ENCODE peak calls at places on chromosomes 3 and 15, in five cellular contexts. J is H1, P is ovary, X is transverse colon, D is HepG2. L is an unnamed sample.

GRCh38 chr3:44682182-44682896 is 30.1 kb upstream of the ZNF502 start:
- DNase-seq in D (no peak), J (no peak), X (no peak), P (no peak), L (no peak)

GRCh38 chr3:12875857-12876451 is 34.6 kb upstream of the RPL32 start:
- DNase-seq in P (peak), J (peak), D (no peak), X (peak), L (no peak)

GRCh38 chr3:21912656-21913055 is 161.6 kb upstream of the ZNF385D start:
- DNase-seq in D (no peak), X (no peak), P (no peak), J (no peak), L (no peak)

GRCh38 chr3:111338059-111338698 is 203.8 kb upstream of the CD96 start:
- DNase-seq in P (peak), J (peak), X (peak), D (peak), L (peak)

GRCh38 chr3:39202094-39202493 is 9.7 kb upstream of the XIRP1 start:
- DNase-seq in P (no peak), J (no peak), D (no peak), X (no peak), L (no peak)

GRCh38 chr3:32120480-32120879 is 14.1 kb downstream of the GPD1L start:
- DNase-seq in J (no peak), X (no peak), P (no peak), D (no peak), L (no peak)

GRCh38 chr3:12810013-12810780 is 13.7 kb downstream of the CAND2 start:
- DNase-seq in X (peak), J (peak), D (peak), P (peak), L (peak)

GRCh38 chr3:117756580-117756979 is 1047.0 kb downstream of the TUSC7 start:
- DNase-seq in J (no peak), X (no peak), P (no peak), D (no peak), L (no peak)

GRCh38 chr3:184743248-184743647 is 31.4 kb upstream of the MAGEF1 start:
- DNase-seq in J (no peak), P (no peak), D (no peak), X (no peak), L (no peak)

GRCh38 chr3:178823140-178823539 is 248.5 kb downstream of the ZMAT3 start:
- DNase-seq in X (no peak), D (no peak), P (peak), J (no peak), L (no peak)

GRCh38 chr3:128011140-128011539 is 41.1 kb upstream of the SEC61A1 start:
- DNase-seq in J (peak), X (peak), P (no peak), D (peak), L (no peak)

GRCh38 chr3:140585828-140586227 is 92.0 kb upstream of the TRIM42 start:
- DNase-seq in P (no peak), X (no peak), D (no peak), J (no peak), L (no peak)

GRCh38 chr15:33859992-33860545 is 108.2 kb upstream of the CHRM5 start:
- DNase-seq in D (no peak), X (no peak), J (no peak), P (no peak), L (no peak)

GRCh38 chr3:188396900-188397299 is 242.9 kb downstream of the LPP start:
- DNase-seq in X (no peak), D (no peak), J (no peak), P (no peak), L (no peak)

GRCh38 chr15:90337256-90337655 is 14.8 kb upstream of the ZNF774 start:
- DNase-seq in J (no peak), X (no peak), D (no peak), P (no peak), L (no peak)

GRCh38 chr15:53834214-53834613 is 74.8 kb upstream of the WDR72 start:
- DNase-seq in X (no peak), D (no peak), J (no peak), P (no peak), L (no peak)

GRCh38 chr3:128270559-128271492 is 117.5 kb downstream of the EEFSEC start:
- DNase-seq in X (no peak), D (no peak), P (no peak), J (peak), L (no peak)

GRCh38 chr3:95354494-95354893 is 1291.6 kb downstream of the NSUN3 start:
- DNase-seq in P (no peak), J (no peak), D (no peak), X (no peak), L (no peak)

GRCh38 chr3:195255571-195256501 is 15.1 kb downstream of the XXYLT1 start:
- DNase-seq in X (no peak), P (no peak), J (peak), D (no peak), L (no peak)

GRCh38 chr3:158279584-158279983 is 169.7 kb downstream of the RSRC1 start:
- DNase-seq in X (no peak), D (no peak), P (no peak), J (no peak), L (no peak)

GRCh38 chr15:89248584-89248983 is 4.8 kb downstream of the FANCI start:
- DNase-seq in D (no peak), J (no peak), P (no peak), X (no peak), L (no peak)

GRCh38 chr3:8338424-8338823 is 163.2 kb upstream of the LMCD1 start:
- DNase-seq in D (no peak), P (no peak), X (no peak), J (no peak), L (no peak)

GRCh38 chr3:101725192-101725889 is 927 bp downstream of the CEP97 start:
- DNase-seq in J (peak), P (peak), X (peak), D (no peak), L (peak)

GRCh38 chr3:46971742-46972141 is 4.8 kb downstream of the CCDC12 start:
- DNase-seq in J (no peak), X (no peak), P (no peak), D (no peak), L (no peak)

GRCh38 chr15:78810377-78811123 is 714 bp downstream of the ADAMTS7 start:
- DNase-seq in X (peak), P (peak), D (no peak), J (peak), L (no peak)

GRCh38 chr3:77048186-77048585 is 8.3 kb downstream of the ROBO2 start:
- DNase-seq in X (no peak), D (no peak), J (no peak), P (no peak), L (no peak)

GRCh38 chr3:186536883-186537553 is 7.2 kb downstream of the CRYGS start:
- DNase-seq in J (no peak), X (no peak), P (no peak), D (no peak), L (no peak)

GRCh38 chr3:128517648-128518047 is 24.6 kb upstream of the GATA2 start:
- DNase-seq in X (no peak), D (no peak), J (no peak), P (no peak), L (no peak)

GRCh38 chr3:159280792-159281191 is 478.9 kb downstream of the MFSD1 start:
- DNase-seq in D (no peak), P (no peak), J (no peak), X (no peak), L (no peak)

GRCh38 chr3:146750196-146750595 is 145.1 kb upstream of the PLSCR5 start:
- DNase-seq in P (no peak), J (no peak), D (no peak), X (no peak), L (no peak)

GRCh38 chr3:182212479-182213076 is 500.9 kb downstream of the SOX2 start:
- DNase-seq in P (no peak), J (no peak), D (peak), X (no peak), L (peak)

GRCh38 chr15:91289324-91289723 is 189.3 kb downstream of the SV2B start:
- DNase-seq in D (no peak), X (no peak), P (no peak), J (no peak), L (no peak)

GRCh38 chr3:129686941-129687340 is 80.5 kb upstream of the PLXND1 start:
- DNase-seq in P (no peak), X (no peak), J (no peak), D (peak), L (no peak)

GRCh38 chr3:32143849-32144757 is 37.7 kb downstream of the GPD1L start:
- DNase-seq in D (peak), P (peak), J (no peak), X (peak), L (peak)

GRCh38 chr3:177604181-177604580 is 406.9 kb upstream of the TBL1XR1 start:
- DNase-seq in P (no peak), J (no peak), D (no peak), X (no peak), L (no peak)

DNA sequence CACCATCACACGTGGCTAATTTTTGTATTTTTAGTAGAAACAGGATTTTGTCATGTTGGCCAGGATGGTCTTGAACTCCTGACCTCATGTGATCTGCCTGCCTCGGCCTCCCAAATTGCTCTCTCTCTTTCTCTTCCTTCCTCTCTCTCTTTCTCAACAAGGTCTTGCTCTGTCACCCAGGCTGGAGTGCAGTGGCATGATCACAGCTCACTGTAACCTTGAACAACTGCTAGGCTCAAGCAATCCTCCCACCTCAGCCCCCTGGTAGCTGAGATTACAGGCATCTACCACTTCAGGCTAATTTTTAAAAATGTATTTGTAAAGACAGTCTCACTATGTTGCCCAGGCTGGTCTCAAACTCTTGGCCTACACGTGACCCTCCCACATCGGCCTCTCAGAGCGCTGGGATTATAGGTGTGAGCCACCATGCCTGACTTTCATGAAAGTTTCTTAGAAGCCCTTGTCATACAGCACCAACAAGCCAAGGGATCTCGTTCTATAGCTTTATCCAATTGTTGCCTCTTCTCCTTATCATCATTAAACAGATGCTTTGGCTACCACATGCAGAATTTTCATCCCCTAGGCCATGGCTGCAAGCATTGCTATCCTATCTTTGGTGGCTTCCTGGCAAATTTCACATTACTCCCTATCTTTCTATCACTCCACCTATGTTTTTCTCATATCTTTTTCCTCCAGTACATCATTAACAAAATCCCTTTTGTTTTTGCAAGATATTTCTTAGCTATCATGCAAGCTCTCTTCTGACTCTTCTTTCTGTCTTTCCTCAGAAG is 5.7 kb downstream of the CCDC32 start:
- DNase-seq in X (no peak), P (no peak), D (no peak), J (no peak), L (no peak)
- TF ChIP-seq EP300 in X (no peak), P (no peak), D (no peak), J (no peak), L (no peak)

DNA sequence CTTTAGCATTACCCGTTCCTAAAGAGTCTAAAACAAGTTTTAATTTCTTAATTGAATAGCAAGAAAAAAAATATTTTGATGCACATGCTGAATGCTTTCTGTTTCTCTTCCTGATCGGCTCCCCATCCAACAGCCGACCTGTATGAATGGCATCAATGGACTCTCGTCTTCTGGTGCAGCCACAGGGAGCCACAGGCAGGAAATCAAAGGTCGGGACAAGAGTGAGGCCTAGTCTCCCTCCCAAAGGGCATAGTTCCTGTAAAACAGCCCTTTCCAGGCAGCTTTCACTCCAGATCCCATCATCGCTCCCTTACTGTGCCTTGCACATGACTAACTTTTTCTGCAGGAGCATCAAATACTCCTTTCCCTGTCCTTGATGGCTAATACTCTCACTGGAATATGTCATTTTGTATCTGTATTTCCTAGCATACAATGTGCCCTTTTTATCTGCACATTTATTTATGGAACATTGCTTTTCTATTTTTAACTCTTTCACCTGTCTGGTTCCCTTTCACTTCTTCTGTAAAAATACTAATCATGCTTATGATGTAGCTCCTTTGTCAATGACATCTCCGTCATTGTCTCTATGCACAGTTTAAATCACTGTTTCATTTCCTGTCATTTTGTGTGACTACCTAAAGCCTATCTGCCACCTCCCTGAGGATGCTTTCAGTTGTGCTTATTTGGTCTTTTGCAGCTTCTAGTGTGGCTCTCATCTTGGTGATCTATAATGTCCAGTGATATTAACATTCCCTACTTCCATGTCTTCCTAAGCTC is 326.2 kb downstream of the CTNNB1 start:
- DNase-seq in P (no peak), J (no peak), X (no peak), D (peak), L (no peak)
- H3K4me3 ChIP-seq in P (no peak), J (no peak), X (no peak), D (no peak), L (no peak)

GRCh38 chr3:33792167-33792892 is 6.1 kb upstream of the PDCD6IP start:
- DNase-seq in X (no peak), J (no peak), P (no peak), D (no peak), L (no peak)
- TF ChIP-seq POLR2A in X (no peak), J (no peak), P (no peak), D (no peak), L (no peak)

GRCh38 chr15:87357608-87358007 is 898.9 kb downstream of the NTRK3 start:
- DNase-seq in P (no peak), J (no peak), X (no peak), D (no peak), L (no peak)
- TF ChIP-seq EP300 in P (no peak), J (no peak), X (no peak), D (no peak), L (no peak)

DNA sequence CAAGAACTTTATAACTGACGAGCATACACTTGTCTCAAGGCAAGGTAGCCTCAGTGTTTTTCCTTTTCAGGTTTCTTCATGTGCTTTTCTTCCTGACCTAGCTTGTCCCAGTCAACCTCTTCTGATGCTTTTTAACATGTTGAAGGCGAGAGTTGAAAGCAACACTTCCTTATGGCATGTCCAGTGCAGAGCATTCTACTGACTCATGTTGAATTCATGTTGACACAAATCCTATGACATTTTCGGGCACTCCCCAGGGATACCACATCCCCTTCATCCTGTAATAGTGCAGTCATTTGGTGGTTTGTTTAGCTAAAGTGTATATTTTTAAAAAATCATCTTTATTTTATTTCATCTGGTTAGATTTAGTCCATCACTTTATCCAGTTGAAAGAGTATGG is 75.9 kb upstream of the CBLB start:
- DNase-seq in D (peak), P (no peak), X (no peak), J (no peak), L (no peak)
- H3K4me3 ChIP-seq in D (no peak), P (no peak), X (no peak), J (no peak), L (no peak)

GRCh38 chr3:126340943-126341754 is 16.1 kb downstream of the KLF15 start:
- DNase-seq in D (peak), X (peak), P (peak), J (peak), L (no peak)

GRCh38 chr3:126340596-126340942 is 16.6 kb downstream of the KLF15 start:
- DNase-seq in J (no peak), D (no peak), P (no peak), X (peak), L (no peak)

GRCh38 chr3:126342991-126343661 is 14.1 kb downstream of the KLF15 start:
- DNase-seq in P (peak), X (peak), J (peak), D (peak), L (no peak)

GRCh38 chr3:126342211-126342610 is 15.0 kb downstream of the KLF15 start:
- DNase-seq in J (peak), X (peak), D (no peak), P (no peak), L (no peak)

DNA sequence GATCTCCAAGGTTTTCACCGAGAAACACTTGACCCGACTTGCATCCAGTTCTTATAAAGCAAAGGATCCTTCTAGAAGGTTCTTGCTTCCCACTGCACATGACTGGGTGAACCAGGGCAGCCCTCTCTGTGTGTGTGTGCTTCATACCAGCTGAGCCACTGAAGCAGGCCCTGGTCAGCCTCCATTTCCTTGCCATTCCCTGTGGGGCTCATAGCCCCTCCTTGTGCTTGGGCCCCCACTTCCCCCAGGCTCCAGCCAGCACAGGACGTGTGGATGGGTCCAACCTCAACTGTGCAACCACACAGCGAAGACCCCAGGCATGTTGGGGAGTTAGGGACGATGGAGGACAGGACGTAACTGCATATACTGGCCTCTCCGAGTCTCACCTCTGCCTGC is 15.5 kb downstream of the KLF15 start:
- DNase-seq in X (peak), J (peak), P (no peak), D (no peak), L (no peak)
- TF ChIP-seq POLR2A in X (no peak), J (no peak), P (no peak), D (no peak), L (no peak)

GRCh38 chr3:135581806-135582205 is 383.7 kb upstream of the PPP2R3A start:
- DNase-seq in X (no peak), P (no peak), J (no peak), D (no peak), L (no peak)
- TF ChIP-seq EP300 in X (no peak), P (no peak), J (no peak), D (no peak), L (no peak)

DNA sequence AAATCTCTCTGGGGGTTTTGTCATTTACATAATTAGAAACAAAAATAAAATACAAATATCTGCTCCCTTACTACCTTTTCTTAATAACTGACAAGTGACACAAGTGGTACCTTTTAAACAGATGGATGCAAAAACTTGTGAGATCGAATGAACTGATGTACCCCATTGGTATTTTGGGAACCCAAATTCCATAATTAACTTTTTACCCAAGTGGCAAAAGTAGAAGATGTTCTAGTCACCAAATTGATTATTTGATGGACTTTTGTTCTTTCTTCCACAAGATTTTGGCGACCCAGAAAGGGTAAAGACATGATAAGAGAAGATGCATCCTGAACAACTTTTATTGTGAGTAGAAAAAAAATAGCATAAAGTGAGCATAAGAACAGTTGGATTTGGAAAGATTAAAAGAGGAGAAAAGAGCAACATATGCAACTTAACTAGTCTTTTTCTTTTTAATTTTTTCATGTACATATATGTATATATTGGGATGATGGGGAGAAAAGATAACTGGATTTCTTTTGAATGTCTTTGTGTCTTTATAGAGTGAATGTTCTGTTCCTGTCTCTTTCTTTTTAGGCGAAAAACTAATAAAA is 159.6 kb downstream of the TIGIT start:
- DNase-seq in X (no peak), D (no peak), J (no peak), P (no peak), L (no peak)
- H3K4me3 ChIP-seq in X (no peak), D (no peak), J (no peak), P (no peak), L (no peak)

L was measured in tibial nerve.